ENCODE peak calls at places on chromosomes 1 and 21, in five cellular contexts. N is left kidney, A is hypothalamus, Q is heart left ventricle, K is mucosa of descending colon. I is an unnamed sample.
A peak's percentile ranks its signal among the peaks of the same experiment; 100 is the strongest.

GRCh38 chr1:245111073-245111472 is 43.7 kb upstream of the KIF26B start:
- DNase-seq in A (no peak), N (peak; percentile 68), K (no peak), Q (no peak), I (no peak)

GRCh38 chr1:17674707-17675505 is 80.2 kb upstream of the ACTL8 start:
- DNase-seq in Q (no peak), A (no peak), N (no peak), K (no peak), I (no peak)

GRCh38 chr1:209506101-209506500 is 77.4 kb upstream of the CAMK1G start:
- DNase-seq in Q (no peak), K (no peak), A (no peak), N (no peak), I (no peak)

GRCh38 chr1:151211972-151212705 is 13.8 kb downstream of the PIP5K1A start:
- DNase-seq in K (no peak), A (no peak), Q (no peak), N (no peak), I (peak; percentile 51)

GRCh38 chr1:17047924-17048323 is 5.9 kb downstream of the SDHB start:
- DNase-seq in Q (no peak), K (no peak), A (no peak), N (no peak), I (no peak)

GRCh38 chr1:64033667-64034215 is 169.7 kb upstream of the UBE2U start:
- DNase-seq in N (no peak), Q (peak; percentile 22), K (no peak), A (no peak), I (no peak)

GRCh38 chr21:41979751-41980369 is 26.0 kb upstream of the C2CD2 start:
- DNase-seq in N (no peak), K (no peak), A (no peak), Q (no peak), I (peak; percentile 44)

GRCh38 chr1:24551910-24552571 is 3.8 kb upstream of the NCMAP start:
- DNase-seq in K (no peak), A (no peak), N (peak; percentile 86), Q (no peak), I (no peak)

GRCh38 chr21:26982767-26983166 is 15.9 kb upstream of the ADAMTS5 start:
- DNase-seq in K (no peak), Q (no peak), A (no peak), N (no peak), I (peak; percentile 75)

GRCh38 chr1:230090194-230090711 is 23.2 kb downstream of the GALNT2 start:
- DNase-seq in A (no peak), Q (no peak), N (no peak), K (no peak), I (peak; percentile 96)

GRCh38 chr1:11330411-11330810 is 57.4 kb downstream of the UBIAD1 start:
- DNase-seq in K (no peak), N (no peak), Q (no peak), A (no peak), I (no peak)

GRCh38 chr1:200837931-200838571 is 34.7 kb upstream of the GPR25 start:
- DNase-seq in A (no peak), N (peak; percentile 31), Q (no peak), K (no peak), I (peak; percentile 82)

GRCh38 chr1:39154553-39155361 is 49.7 kb upstream of the MACF1 start:
- DNase-seq in N (no peak), Q (peak; percentile 43), A (no peak), K (no peak), I (peak; percentile 62)

GRCh38 chr21:41651830-41652229 is 115.0 kb downstream of the RIPK4 start:
- DNase-seq in A (no peak), K (no peak), Q (no peak), N (no peak), I (peak; percentile 86)

GRCh38 chr1:57124768-57125446 is 159.1 kb upstream of the C8B start:
- DNase-seq in Q (no peak), K (no peak), N (no peak), A (no peak), I (peak; percentile 6)

GRCh38 chr1:28112388-28113311 is 24.2 kb upstream of the EYA3 start:
- DNase-seq in N (no peak), A (no peak), Q (no peak), K (no peak), I (peak; percentile 93)

GRCh38 chr1:241007668-241008067 is 349.3 kb downstream of the RGS7 start:
- DNase-seq in Q (no peak), K (peak; percentile 57), N (no peak), A (no peak), I (no peak)

GRCh38 chr1:101239095-101240040 is 2.5 kb downstream of the S1PR1 start:
- DNase-seq in N (no peak), A (no peak), K (no peak), Q (peak; percentile 32), I (no peak)

GRCh38 chr1:247639381-247639981 is 34.1 kb downstream of the OR2G3 start:
- DNase-seq in K (peak; percentile 81), N (peak; percentile 87), Q (peak; percentile 52), A (no peak), I (peak; percentile 96)

GRCh38 chr1:43979528-43980254 is 681 bp downstream of the B4GALT2 start:
- DNase-seq in Q (peak; percentile 57), N (peak; percentile 67), K (peak; percentile 83), A (no peak), I (peak; percentile 40)

GRCh38 chr1:113396585-113396984 is 6.3 kb downstream of the MAGI3 start:
- DNase-seq in N (no peak), Q (no peak), A (no peak), K (no peak), I (peak; percentile 89)

GRCh38 chr1:43753422-43753821 is 46.1 kb downstream of the ST3GAL3 start:
- DNase-seq in K (no peak), A (no peak), Q (no peak), N (no peak), I (no peak)

GRCh38 chr1:911875-912739 is 11.6 kb upstream of the SAMD11 start:
- DNase-seq in Q (no peak), K (no peak), A (no peak), N (no peak), I (no peak)

GRCh38 chr1:213947200-213947775 is 40.5 kb upstream of the PROX1 start:
- DNase-seq in K (no peak), Q (no peak), N (no peak), A (no peak), I (no peak)

GRCh38 chr21:31589820-31590219 is 69.7 kb upstream of the SOD1 start:
- DNase-seq in Q (no peak), N (no peak), A (no peak), K (no peak), I (no peak)

GRCh38 chr1:145997156-145998023 is 1.0 kb upstream of the TXNIP start:
- DNase-seq in A (no peak), N (peak; percentile 65), Q (peak; percentile 65), K (peak; percentile 63), I (no peak)

GRCh38 chr1:239816090-239816812 is 275.4 kb upstream of the FMN2 start:
- DNase-seq in K (no peak), N (peak; percentile 15), Q (no peak), A (no peak), I (peak; percentile 95)

I was measured in PC-3.